ENCODE peak calls at places on chromosomes 6 and 20, in four cellular contexts. N is SHP77, H is neuronal stem cell, I is mammary epithelial cell. C is an unnamed sample.

GRCh38 chr6:26161322-26161721 is 74.1 kb downstream of the HFE start:
- DNase-seq in N (no peak), H (no peak), I (no peak), C (no peak)

GRCh38 chr6:24931752-24932691 is 3.7 kb downstream of the RIPOR2 start:
- DNase-seq in N (no peak), H (no peak), I (peak; percentile 62), C (no peak)

GRCh38 chr6:13079096-13079758 is 249.1 kb downstream of the TBC1D7 start:
- DNase-seq in N (no peak), H (no peak), I (no peak), C (no peak)

GRCh38 chr6:31574106-31575061 is 981 bp upstream of the TNF start:
- DNase-seq in N (no peak), H (no peak), I (no peak), C (no peak)

GRCh38 chr6:77502966-77503365 is 39.7 kb upstream of the HTR1B start:
- DNase-seq in N (no peak), H (no peak), I (peak; percentile 94), C (no peak)

GRCh38 chr20:51169813-51170212 is 146.9 kb upstream of the KCNG1 start:
- DNase-seq in N (no peak), H (no peak), I (no peak), C (no peak)

GRCh38 chr6:3270258-3270657 is 11.5 kb downstream of the PSMG4 start:
- DNase-seq in N (no peak), H (no peak), I (no peak), C (no peak)

GRCh38 chr6:33585403-33586107 is 5.5 kb upstream of the BAK1 start:
- DNase-seq in N (peak; percentile 70), H (peak; percentile 78), I (peak; percentile 69), C (peak; percentile 79)

GRCh38 chr6:30966154-30966553 is 17.4 kb upstream of the MUC21 start:
- DNase-seq in N (no peak), H (no peak), I (no peak), C (no peak)

GRCh38 chr6:162964703-162965140 is 236.9 kb downstream of the PACRG start:
- DNase-seq in N (no peak), H (no peak), I (no peak), C (no peak)

GRCh38 chr20:58706975-58707681 is 14.5 kb downstream of the NPEPL1 start:
- DNase-seq in N (no peak), H (no peak), I (no peak), C (no peak)

GRCh38 chr20:588932-589672 is 21.0 kb downstream of the TCF15 start:
- DNase-seq in N (no peak), H (no peak), I (no peak), C (no peak)

GRCh38 chr6:30836431-30836866 is 47.9 kb upstream of the DDR1 start:
- DNase-seq in N (no peak), H (no peak), I (no peak), C (no peak)

GRCh38 chr6:107458687-107459282 is 579 bp downstream of the PDSS2 start:
- DNase-seq in N (peak; percentile 17), H (no peak), I (peak; percentile 37), C (no peak)

GRCh38 chr6:42142118-42142835 is at the start of gene C6orf132:
- DNase-seq in N (no peak), H (no peak), I (peak; percentile 74), C (no peak)

GRCh38 chr6:8736046-8736877 is 300.9 kb upstream of the SLC35B3 start:
- DNase-seq in N (no peak), H (no peak), I (no peak), C (no peak)

GRCh38 chr6:131761061-131761761 is 46.6 kb upstream of the ENPP1 start:
- DNase-seq in N (no peak), H (no peak), I (peak; percentile 20), C (no peak)

GRCh38 chr6:9308284-9308683 is 872.9 kb upstream of the SLC35B3 start:
- DNase-seq in N (no peak), H (no peak), I (no peak), C (no peak)

GRCh38 chr6:90610671-90611542 is 24.0 kb upstream of the MAP3K7 start:
- DNase-seq in N (peak; percentile 79), H (peak; percentile 46), I (peak; percentile 26), C (no peak)

GRCh38 chr6:163383912-163384311 is 30.6 kb upstream of the QKI start:
- DNase-seq in N (no peak), H (no peak), I (peak; percentile 16), C (no peak)

GRCh38 chr20:51696304-51697118 is 71.7 kb downstream of the ATP9A start:
- DNase-seq in N (no peak), H (no peak), I (no peak), C (no peak)

GRCh38 chr6:34015576-34015975 is 130.3 kb downstream of the GRM4 start:
- DNase-seq in N (no peak), H (peak; percentile 55), I (no peak), C (peak; percentile 33)

GRCh38 chr6:166679566-166679965 is 52.5 kb upstream of the RPS6KA2 start:
- DNase-seq in N (no peak), H (no peak), I (no peak), C (no peak)

GRCh38 chr6:18422136-18422535 is 35.0 kb downstream of the RNF144B start:
- DNase-seq in N (no peak), H (no peak), I (no peak), C (no peak)

GRCh38 chr20:46970937-46971630 is 76.4 kb downstream of the EYA2 start:
- DNase-seq in N (peak; percentile 44), H (peak; percentile 66), I (peak; percentile 88), C (peak; percentile 87)

GRCh38 chr6:108737594-108738546 is 110.4 kb upstream of the ARMC2 start:
- DNase-seq in N (no peak), H (no peak), I (peak; percentile 90), C (no peak)

GRCh38 chr6:133973109-133973971 is 20.3 kb downstream of the TBPL1 start:
- DNase-seq in N (peak; percentile 6), H (peak; percentile 48), I (peak; percentile 31), C (no peak)

GRCh38 chr6:26205161-26205624 is 118.0 kb downstream of the HFE start:
- DNase-seq in N (peak; percentile 83), H (peak; percentile 68), I (peak; percentile 74), C (no peak)

GRCh38 chr6:130765181-130765727 is 62.0 kb upstream of the SMLR1 start:
- DNase-seq in N (no peak), H (no peak), I (no peak), C (no peak)